ENCODE peak calls at places on chromosomes 6 and 20, in seven cellular contexts. One of them, this sample, is unnamed.
A peak's percentile ranks its signal among the peaks of the same experiment; 100 is the strongest.

GRCh38 chr6:22041797-22042489 is 254.9 kb downstream of the PRL start:
- DNase-seq in prostate gland: no peak
- DNase-seq in suprapubic skin: no peak
- DNase-seq in breast epithelium: no peak
- DNase-seq in H1: no peak
- DNase-seq in sigmoid colon: no peak
- DNase-seq in HCT116: no peak
- DNase-seq in this sample: no peak

GRCh38 chr20:64079273-64080012 is at the start of gene RGS19:
- DNase-seq in prostate gland: peak; percentile 75
- DNase-seq in suprapubic skin: peak; percentile 86
- DNase-seq in breast epithelium: no peak
- DNase-seq in H1: no peak
- DNase-seq in sigmoid colon: peak; percentile 85
- DNase-seq in HCT116: no peak
- DNase-seq in this sample: peak; percentile 94

GRCh38 chr6:37838209-37838921 is 18.8 kb downstream of the ZFAND3 start:
- DNase-seq in prostate gland: no peak
- DNase-seq in suprapubic skin: no peak
- DNase-seq in breast epithelium: no peak
- DNase-seq in H1: no peak
- DNase-seq in sigmoid colon: no peak
- DNase-seq in HCT116: no peak
- DNase-seq in this sample: peak; percentile 51

GRCh38 chr6:170247178-170247701 is 43.6 kb downstream of the DLL1 start:
- DNase-seq in prostate gland: peak; percentile 65
- DNase-seq in suprapubic skin: no peak
- DNase-seq in breast epithelium: no peak
- DNase-seq in H1: no peak
- DNase-seq in sigmoid colon: no peak
- DNase-seq in HCT116: no peak
- DNase-seq in this sample: no peak

GRCh38 chr20:54995021-54995420 is 519.6 kb downstream of the DOK5 start:
- DNase-seq in prostate gland: no peak
- DNase-seq in suprapubic skin: no peak
- DNase-seq in breast epithelium: no peak
- DNase-seq in H1: no peak
- DNase-seq in sigmoid colon: no peak
- DNase-seq in HCT116: no peak
- DNase-seq in this sample: no peak

GRCh38 chr6:129871220-129871619 is 10.1 kb upstream of the TMEM244 start:
- DNase-seq in prostate gland: no peak
- DNase-seq in suprapubic skin: no peak
- DNase-seq in breast epithelium: no peak
- DNase-seq in H1: no peak
- DNase-seq in sigmoid colon: no peak
- DNase-seq in HCT116: no peak
- DNase-seq in this sample: no peak

GRCh38 chr6:14396826-14397517 is 279.4 kb downstream of the CD83 start:
- DNase-seq in prostate gland: no peak
- DNase-seq in suprapubic skin: no peak
- DNase-seq in breast epithelium: no peak
- DNase-seq in H1: peak; percentile 82
- DNase-seq in sigmoid colon: no peak
- DNase-seq in HCT116: no peak
- DNase-seq in this sample: no peak

GRCh38 chr20:46088409-46089075 is 1.2 kb downstream of the NCOA5 start:
- DNase-seq in prostate gland: no peak
- DNase-seq in suprapubic skin: no peak
- DNase-seq in breast epithelium: no peak
- DNase-seq in H1: no peak
- DNase-seq in sigmoid colon: no peak
- DNase-seq in HCT116: no peak
- DNase-seq in this sample: no peak

GRCh38 chr20:12969071-12969669 is 39.6 kb upstream of the SPTLC3 start:
- DNase-seq in prostate gland: no peak
- DNase-seq in suprapubic skin: no peak
- DNase-seq in breast epithelium: no peak
- DNase-seq in H1: no peak
- DNase-seq in sigmoid colon: no peak
- DNase-seq in HCT116: no peak
- DNase-seq in this sample: no peak

GRCh38 chr6:26240981-26241770 is 123.8 kb upstream of the BTN3A2 start:
- DNase-seq in prostate gland: no peak
- DNase-seq in suprapubic skin: no peak
- DNase-seq in breast epithelium: no peak
- DNase-seq in H1: no peak
- DNase-seq in sigmoid colon: no peak
- DNase-seq in HCT116: no peak
- DNase-seq in this sample: no peak

GRCh38 chr6:35181933-35182612 is 31.7 kb upstream of the SCUBE3 start:
- DNase-seq in prostate gland: no peak
- DNase-seq in suprapubic skin: no peak
- DNase-seq in breast epithelium: peak; percentile 67
- DNase-seq in H1: no peak
- DNase-seq in sigmoid colon: peak; percentile 83
- DNase-seq in HCT116: peak; percentile 86
- DNase-seq in this sample: no peak

GRCh38 chr6:134331255-134331654 is 13.3 kb upstream of the SGK1 start:
- DNase-seq in prostate gland: no peak
- DNase-seq in suprapubic skin: no peak
- DNase-seq in breast epithelium: no peak
- DNase-seq in H1: no peak
- DNase-seq in sigmoid colon: no peak
- DNase-seq in HCT116: no peak
- DNase-seq in this sample: no peak

GRCh38 chr6:136774228-136775041 is 17.8 kb downstream of the MAP3K5 start:
- DNase-seq in prostate gland: no peak
- DNase-seq in suprapubic skin: no peak
- DNase-seq in breast epithelium: no peak
- DNase-seq in H1: no peak
- DNase-seq in sigmoid colon: no peak
- DNase-seq in HCT116: no peak
- DNase-seq in this sample: no peak

GRCh38 chr6:20056350-20056992 is 155.8 kb downstream of the MBOAT1 start:
- DNase-seq in prostate gland: no peak
- DNase-seq in suprapubic skin: no peak
- DNase-seq in breast epithelium: no peak
- DNase-seq in H1: no peak
- DNase-seq in sigmoid colon: no peak
- DNase-seq in HCT116: peak; percentile 52
- DNase-seq in this sample: peak; percentile 11

GRCh38 chr6:73586416-73586974 is 65.7 kb upstream of the EEF1A1 start:
- DNase-seq in prostate gland: no peak
- DNase-seq in suprapubic skin: no peak
- DNase-seq in breast epithelium: no peak
- DNase-seq in H1: no peak
- DNase-seq in sigmoid colon: no peak
- DNase-seq in HCT116: no peak
- DNase-seq in this sample: no peak

DNA sequence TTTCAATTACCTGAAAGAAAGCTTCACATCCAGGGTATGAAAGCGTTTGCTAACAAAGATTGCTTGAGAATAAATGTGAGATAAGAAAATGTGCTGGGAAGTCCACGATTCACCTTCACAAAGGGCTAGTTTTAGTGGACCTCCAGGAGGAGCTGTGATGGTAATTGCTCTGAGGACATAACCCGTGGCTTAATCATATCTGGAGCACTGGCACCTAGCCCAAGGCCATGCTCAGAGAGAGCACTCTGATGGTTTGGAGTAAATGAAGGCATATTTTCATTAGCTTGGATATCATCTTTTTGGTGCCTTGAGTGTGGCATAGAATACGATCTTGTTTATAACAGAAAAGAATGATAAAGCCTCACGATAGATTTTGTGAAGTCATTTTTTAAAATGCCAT is 46.9 kb upstream of the BACH2 start:
- DNase-seq in prostate gland: no peak
- DNase-seq in suprapubic skin: no peak
- DNase-seq in breast epithelium: no peak
- DNase-seq in H1: no peak
- DNase-seq in sigmoid colon: no peak
- DNase-seq in HCT116: peak; percentile 10
- DNase-seq in this sample: no peak
- TF ChIP-seq CTCF in prostate gland: no peak
- TF ChIP-seq CTCF in suprapubic skin: no peak
- TF ChIP-seq CTCF in breast epithelium: no peak
- TF ChIP-seq CTCF in H1: no peak
- TF ChIP-seq CTCF in sigmoid colon: no peak
- TF ChIP-seq CTCF in HCT116: no peak
- TF ChIP-seq CTCF in this sample: no peak

GRCh38 chr6:142819603-142820335 is 125.2 kb downstream of the HIVEP2 start:
- DNase-seq in prostate gland: no peak
- DNase-seq in suprapubic skin: no peak
- DNase-seq in breast epithelium: no peak
- DNase-seq in H1: no peak
- DNase-seq in sigmoid colon: no peak
- DNase-seq in HCT116: no peak
- DNase-seq in this sample: peak; percentile 28
- H3K27ac ChIP-seq in prostate gland: peak overlapping the region; percentile 20
- H3K27ac ChIP-seq in suprapubic skin: peak overlapping the region; percentile 14
- H3K27ac ChIP-seq in breast epithelium: peak overlapping the region; percentile 49
- H3K27ac ChIP-seq in H1: no peak overlapping the region
- H3K27ac ChIP-seq in sigmoid colon: peak overlapping the region; percentile 65
- H3K27ac ChIP-seq in HCT116: no peak overlapping the region
- H3K27ac ChIP-seq in this sample: peak overlapping the region; percentile 37

GRCh38 chr6:169190144-169190584 is 63.5 kb downstream of the THBS2 start:
- DNase-seq in prostate gland: no peak
- DNase-seq in suprapubic skin: peak; percentile 86
- DNase-seq in breast epithelium: no peak
- DNase-seq in H1: no peak
- DNase-seq in sigmoid colon: peak; percentile 89
- DNase-seq in HCT116: no peak
- DNase-seq in this sample: no peak
- TF ChIP-seq POLR2AphosphoS5 in prostate gland: no peak
- TF ChIP-seq POLR2AphosphoS5 in suprapubic skin: no peak
- TF ChIP-seq POLR2AphosphoS5 in breast epithelium: peak; percentile 55
- TF ChIP-seq POLR2AphosphoS5 in H1: no peak
- TF ChIP-seq POLR2AphosphoS5 in sigmoid colon: peak; percentile 39
- TF ChIP-seq POLR2AphosphoS5 in HCT116: no peak
- TF ChIP-seq POLR2AphosphoS5 in this sample: no peak

GRCh38 chr6:46652603-46653438 is at the start of the genes CYP39A1 and SLC25A27:
- DNase-seq in prostate gland: peak; percentile 98
- DNase-seq in suprapubic skin: peak; percentile 94
- DNase-seq in breast epithelium: peak; percentile 90
- DNase-seq in H1: peak; percentile 60
- DNase-seq in sigmoid colon: peak; percentile 96
- DNase-seq in HCT116: peak; percentile 74
- DNase-seq in this sample: peak; percentile 38
- TF ChIP-seq CTCF in prostate gland: no peak
- TF ChIP-seq CTCF in suprapubic skin: no peak
- TF ChIP-seq CTCF in breast epithelium: peak; percentile 7
- TF ChIP-seq CTCF in H1: no peak
- TF ChIP-seq CTCF in sigmoid colon: no peak
- TF ChIP-seq CTCF in HCT116: no peak
- TF ChIP-seq CTCF in this sample: no peak